ENCODE peak calls at places on chromosomes 4 and X, in four cellular contexts. One of them, this sample, is unnamed.

GRCh38 chr4:42151568-42152506 is 618 bp downstream of the BEND4 start:
- DNase-seq in endothelial cell: peak
- DNase-seq in EH: no peak
- DNase-seq in activated naive CD8-positive, alpha-beta T cell treated with anti-CD3 and anti-CD28 coated beads, Interleukin-2, amount 50 U/mL, for 24 hours: peak
- DNase-seq in this sample: peak

GRCh38 chrX:35711281-35711680 is 86.9 kb upstream of the MAGEB16 start:
- DNase-seq in EH: no peak
- DNase-seq in activated naive CD8-positive, alpha-beta T cell treated with anti-CD3 and anti-CD28 coated beads, Interleukin-2, amount 50 U/mL, for 24 hours: no peak
- DNase-seq in endothelial cell: no peak
- DNase-seq in this sample: no peak

GRCh38 chr4:122710434-122711308 is 21.8 kb upstream of the BBS12 start:
- DNase-seq in EH: peak
- DNase-seq in endothelial cell: no peak
- DNase-seq in activated naive CD8-positive, alpha-beta T cell treated with anti-CD3 and anti-CD28 coated beads, Interleukin-2, amount 50 U/mL, for 24 hours: no peak
- DNase-seq in this sample: no peak

GRCh38 chr4:169620846-169621228 is 459 bp downstream of the CLCN3 start:
- DNase-seq in endothelial cell: peak
- DNase-seq in activated naive CD8-positive, alpha-beta T cell treated with anti-CD3 and anti-CD28 coated beads, Interleukin-2, amount 50 U/mL, for 24 hours: peak
- DNase-seq in EH: peak
- DNase-seq in this sample: no peak

GRCh38 chrX:107902721-107903120 is 77.1 kb downstream of the MID2 start:
- DNase-seq in activated naive CD8-positive, alpha-beta T cell treated with anti-CD3 and anti-CD28 coated beads, Interleukin-2, amount 50 U/mL, for 24 hours: no peak
- DNase-seq in EH: no peak
- DNase-seq in endothelial cell: no peak
- DNase-seq in this sample: no peak

GRCh38 chrX:41468647-41469323 is 21.6 kb downstream of the NYX start:
- DNase-seq in activated naive CD8-positive, alpha-beta T cell treated with anti-CD3 and anti-CD28 coated beads, Interleukin-2, amount 50 U/mL, for 24 hours: no peak
- DNase-seq in EH: peak
- DNase-seq in endothelial cell: no peak
- DNase-seq in this sample: no peak

GRCh38 chr4:159768011-159768410 is 665.1 kb downstream of the RAPGEF2 start:
- DNase-seq in activated naive CD8-positive, alpha-beta T cell treated with anti-CD3 and anti-CD28 coated beads, Interleukin-2, amount 50 U/mL, for 24 hours: no peak
- DNase-seq in endothelial cell: no peak
- DNase-seq in EH: no peak
- DNase-seq in this sample: no peak

GRCh38 chr4:166039822-166040221 is 166.8 kb downstream of the TLL1 start:
- DNase-seq in EH: no peak
- DNase-seq in endothelial cell: no peak
- DNase-seq in activated naive CD8-positive, alpha-beta T cell treated with anti-CD3 and anti-CD28 coated beads, Interleukin-2, amount 50 U/mL, for 24 hours: no peak
- DNase-seq in this sample: no peak

GRCh38 chrX:39869846-39870601 is 227.7 kb downstream of the BCOR start:
- DNase-seq in activated naive CD8-positive, alpha-beta T cell treated with anti-CD3 and anti-CD28 coated beads, Interleukin-2, amount 50 U/mL, for 24 hours: peak
- DNase-seq in EH: peak
- DNase-seq in endothelial cell: no peak
- DNase-seq in this sample: no peak

GRCh38 chr4:123843137-123843536 is 446.5 kb downstream of the SPRY1 start:
- DNase-seq in activated naive CD8-positive, alpha-beta T cell treated with anti-CD3 and anti-CD28 coated beads, Interleukin-2, amount 50 U/mL, for 24 hours: no peak
- DNase-seq in EH: peak
- DNase-seq in endothelial cell: no peak
- DNase-seq in this sample: no peak

GRCh38 chr4:101183658-101184373 is 163.5 kb downstream of the PPP3CA start:
- DNase-seq in endothelial cell: no peak
- DNase-seq in activated naive CD8-positive, alpha-beta T cell treated with anti-CD3 and anti-CD28 coated beads, Interleukin-2, amount 50 U/mL, for 24 hours: no peak
- DNase-seq in EH: peak
- DNase-seq in this sample: no peak

GRCh38 chrX:23726196-23726595 is 16.9 kb downstream of the ACOT9 start:
- DNase-seq in EH: no peak
- DNase-seq in endothelial cell: no peak
- DNase-seq in activated naive CD8-positive, alpha-beta T cell treated with anti-CD3 and anti-CD28 coated beads, Interleukin-2, amount 50 U/mL, for 24 hours: no peak
- DNase-seq in this sample: no peak

GRCh38 chr4:184293552-184293951 is 75.9 kb upstream of the ENPP6 start:
- DNase-seq in activated naive CD8-positive, alpha-beta T cell treated with anti-CD3 and anti-CD28 coated beads, Interleukin-2, amount 50 U/mL, for 24 hours: no peak
- DNase-seq in endothelial cell: peak
- DNase-seq in EH: no peak
- DNase-seq in this sample: no peak

GRCh38 chrX:49610718-49611310 is 12.0 kb downstream of the GAGE1 start:
- DNase-seq in EH: no peak
- DNase-seq in activated naive CD8-positive, alpha-beta T cell treated with anti-CD3 and anti-CD28 coated beads, Interleukin-2, amount 50 U/mL, for 24 hours: no peak
- DNase-seq in endothelial cell: no peak
- DNase-seq in this sample: no peak

GRCh38 chr4:16942491-16942890 is 44.0 kb upstream of the LDB2 start:
- DNase-seq in EH: no peak
- DNase-seq in activated naive CD8-positive, alpha-beta T cell treated with anti-CD3 and anti-CD28 coated beads, Interleukin-2, amount 50 U/mL, for 24 hours: no peak
- DNase-seq in endothelial cell: no peak
- DNase-seq in this sample: no peak

GRCh38 chr4:14844059-14844458 is 158.2 kb upstream of the CPEB2 start:
- DNase-seq in activated naive CD8-positive, alpha-beta T cell treated with anti-CD3 and anti-CD28 coated beads, Interleukin-2, amount 50 U/mL, for 24 hours: no peak
- DNase-seq in EH: no peak
- DNase-seq in endothelial cell: no peak
- DNase-seq in this sample: no peak

GRCh38 chr4:43132010-43132582 is 239.6 kb downstream of the GRXCR1 start:
- DNase-seq in endothelial cell: peak
- DNase-seq in activated naive CD8-positive, alpha-beta T cell treated with anti-CD3 and anti-CD28 coated beads, Interleukin-2, amount 50 U/mL, for 24 hours: peak
- DNase-seq in EH: peak
- DNase-seq in this sample: peak

GRCh38 chrX:40550069-40550468 is 30.7 kb upstream of the ATP6AP2 start:
- DNase-seq in activated naive CD8-positive, alpha-beta T cell treated with anti-CD3 and anti-CD28 coated beads, Interleukin-2, amount 50 U/mL, for 24 hours: no peak
- DNase-seq in EH: no peak
- DNase-seq in endothelial cell: no peak
- DNase-seq in this sample: no peak

GRCh38 chr4:144903953-144904711 is 193.9 kb downstream of the ANAPC10 start:
- DNase-seq in activated naive CD8-positive, alpha-beta T cell treated with anti-CD3 and anti-CD28 coated beads, Interleukin-2, amount 50 U/mL, for 24 hours: no peak
- DNase-seq in endothelial cell: no peak
- DNase-seq in EH: peak
- DNase-seq in this sample: no peak

GRCh38 chrX:46882266-46882665 is 30.0 kb upstream of the JADE3 start:
- DNase-seq in EH: no peak
- DNase-seq in endothelial cell: no peak
- DNase-seq in activated naive CD8-positive, alpha-beta T cell treated with anti-CD3 and anti-CD28 coated beads, Interleukin-2, amount 50 U/mL, for 24 hours: no peak
- DNase-seq in this sample: peak

GRCh38 chr4:54539500-54540029 is 118.2 kb upstream of the KIT start:
- DNase-seq in activated naive CD8-positive, alpha-beta T cell treated with anti-CD3 and anti-CD28 coated beads, Interleukin-2, amount 50 U/mL, for 24 hours: peak
- DNase-seq in endothelial cell: peak
- DNase-seq in EH: peak
- DNase-seq in this sample: peak